ENCODE peak calls at places on chromosome 13, in six cellular contexts. M is GM12878, E is neuronal stem cell, D is kidney, U is fibroblast of lung, Y is PC-3. H is an unnamed sample.
A peak's percentile ranks its signal among the peaks of the same experiment; 100 is the strongest.

GRCh38 chr13:114089751-114090400 is 42.5 kb downstream of the RASA3 start:
- DNase-seq in M (no peak), E (no peak), D (peak; percentile 40), U (no peak), Y (no peak), H (no peak)

GRCh38 chr13:113618455-113618854 is 33.9 kb downstream of the TFDP1 start:
- DNase-seq in M (no peak), E (no peak), D (peak; percentile 55), U (no peak), Y (no peak), H (no peak)

GRCh38 chr13:58056411-58056810 is 424.9 kb downstream of the PCDH17 start:
- DNase-seq in M (no peak), E (no peak), D (no peak), U (no peak), Y (no peak), H (no peak)

GRCh38 chr13:108003626-108004025 is 211.7 kb downstream of the LIG4 start:
- DNase-seq in M (no peak), E (no peak), D (no peak), U (no peak), Y (peak; percentile 70), H (no peak)

GRCh38 chr13:71359641-71360040 is 507.4 kb downstream of the DACH1 start:
- DNase-seq in M (no peak), E (no peak), D (no peak), U (no peak), Y (no peak), H (no peak)

GRCh38 chr13:108220042-108220441 is 1.9 kb downstream of the ABHD13 start:
- DNase-seq in M (no peak), E (no peak), D (no peak), U (no peak), Y (peak; percentile 70), H (no peak)

GRCh38 chr13:43411741-43412140 is 375.0 kb downstream of the ENOX1 start:
- DNase-seq in M (no peak), E (no peak), D (peak; percentile 50), U (peak; percentile 30), Y (no peak), H (no peak)

GRCh38 chr13:43908156-43909126 is 28.7 kb downstream of the LACC1 start:
- DNase-seq in M (no peak), E (peak; percentile 12), D (no peak), U (peak; percentile 77), Y (peak; percentile 79), H (no peak)

GRCh38 chr13:19587635-19588300 is 26.4 kb upstream of the TPTE2 start:
- DNase-seq in M (no peak), E (no peak), D (no peak), U (peak; percentile 36), Y (peak; percentile 80), H (no peak)

GRCh38 chr13:57557979-57558529 is 73.5 kb upstream of the PCDH17 start:
- DNase-seq in M (no peak), E (peak; percentile 8), D (no peak), U (peak; percentile 1), Y (peak; percentile 6), H (peak; percentile 3)

GRCh38 chr13:24540236-24541126 is 27.9 kb upstream of the PARP4 start:
- DNase-seq in M (no peak), E (peak; percentile 23), D (no peak), U (no peak), Y (no peak), H (no peak)

GRCh38 chr13:100235311-100235901 is 146.5 kb downstream of the PCCA start:
- DNase-seq in M (no peak), E (peak; percentile 20), D (no peak), U (peak; percentile 43), Y (peak; percentile 63), H (no peak)

GRCh38 chr13:99867535-99868271 is 103.9 kb downstream of the ZIC5 start:
- DNase-seq in M (no peak), E (no peak), D (no peak), U (no peak), Y (no peak), H (no peak)

GRCh38 chr13:66831317-66831716 is 398.8 kb downstream of the PCDH9 start:
- DNase-seq in M (no peak), E (no peak), D (no peak), U (no peak), Y (no peak), H (no peak)

GRCh38 chr13:36493046-36493445 is 60.8 kb downstream of the CCNA1 start:
- DNase-seq in M (no peak), E (no peak), D (no peak), U (no peak), Y (peak; percentile 7), H (peak; percentile 0)

GRCh38 chr13:98466634-98467236 is 110.2 kb downstream of the STK24 start:
- DNase-seq in M (no peak), E (no peak), D (peak; percentile 70), U (peak; percentile 59), Y (peak; percentile 50), H (no peak)

GRCh38 chr13:24995225-24995804 is 100.6 kb upstream of the PABPC3 start:
- DNase-seq in M (no peak), E (peak; percentile 73), D (no peak), U (peak; percentile 72), Y (peak; percentile 86), H (peak; percentile 82)

GRCh38 chr13:114127473-114128347 is 4.7 kb downstream of the RASA3 start:
- DNase-seq in M (no peak), E (no peak), D (peak; percentile 58), U (no peak), Y (no peak), H (no peak)

GRCh38 chr13:112182831-112183543 is 116.0 kb downstream of the SOX1 start:
- DNase-seq in M (no peak), E (no peak), D (no peak), U (no peak), Y (no peak), H (no peak)

GRCh38 chr13:36431204-36432105 is 840 bp upstream of the CCNA1 start:
- DNase-seq in M (no peak), E (peak; percentile 37), D (peak; percentile 83), U (no peak), Y (no peak), H (no peak)

GRCh38 chr13:101473458-101473857 is 21.0 kb downstream of the ITGBL1 start:
- DNase-seq in M (no peak), E (no peak), D (no peak), U (peak; percentile 89), Y (peak; percentile 64), H (no peak)

GRCh38 chr13:89279374-89279773 is 1608.2 kb downstream of the SLITRK5 start:
- DNase-seq in M (no peak), E (no peak), D (no peak), U (peak; percentile 1), Y (peak; percentile 11), H (no peak)

GRCh38 chr13:46850214-46850613 is 46.6 kb downstream of the HTR2A start:
- DNase-seq in M (no peak), E (no peak), D (no peak), U (peak; percentile 1), Y (no peak), H (no peak)

DNA sequence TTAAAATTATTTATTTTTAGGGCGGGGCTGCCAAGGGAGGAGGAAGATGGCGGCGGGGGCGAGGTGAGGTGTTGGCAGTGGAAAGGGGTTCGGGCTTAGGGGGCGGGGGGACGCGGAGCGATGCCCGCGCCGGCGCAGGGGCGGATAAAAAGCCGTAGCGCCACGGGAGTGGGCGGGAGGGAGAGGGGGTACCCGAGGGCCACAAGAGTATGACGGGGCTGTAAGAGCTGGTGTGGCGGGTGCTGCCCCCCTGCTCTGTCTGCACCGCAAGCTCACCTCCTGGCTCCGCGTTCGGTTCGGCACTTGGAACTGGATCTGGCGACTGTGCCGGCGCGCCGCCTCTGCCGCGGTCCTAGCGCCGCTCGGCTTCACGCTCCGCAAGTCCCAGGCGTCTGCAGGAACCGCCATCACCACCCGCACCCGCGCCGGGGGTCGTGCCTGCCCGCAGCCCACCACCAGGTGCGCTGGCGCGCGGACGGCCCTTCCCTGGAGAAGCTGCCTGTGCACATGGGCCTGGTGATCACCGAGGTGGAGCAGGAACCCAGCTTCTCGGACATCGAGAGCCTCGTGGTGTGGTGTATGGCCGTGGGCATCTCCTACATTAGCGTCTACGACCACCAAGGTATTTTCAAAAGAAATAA is 265.2 kb upstream of the SGCG start:
- DNase-seq in M (no peak), E (peak; percentile 52), D (peak; percentile 86), U (peak; percentile 65), Y (no peak), H (peak; percentile 30)
- H3K9ac ChIP-seq in M (no peak overlapping the region), E (peak overlapping the region; percentile 90), D (no peak overlapping the region), U (no peak overlapping the region), Y (no peak overlapping the region), H (peak overlapping the region; percentile 75)

GRCh38 chr13:31199849-31200635 is at the start of gene B3GLCT:
- DNase-seq in M (no peak), E (peak; percentile 86), D (peak; percentile 92), U (peak; percentile 62), Y (peak; percentile 87), H (peak; percentile 57)

GRCh38 chr13:31200636-31200970 is 828 bp downstream of the B3GLCT start:
- DNase-seq in M (no peak), E (peak; percentile 36), D (peak; percentile 89), U (peak; percentile 41), Y (peak; percentile 31), H (no peak)

GRCh38 chr13:31199527-31199848 is 287 bp upstream of the B3GLCT start:
- DNase-seq in M (no peak), E (no peak), D (no peak), U (no peak), Y (no peak), H (no peak)

GRCh38 chr13:31198524-31198923 is 1.3 kb upstream of the B3GLCT start:
- DNase-seq in M (no peak), E (no peak), D (no peak), U (no peak), Y (no peak), H (no peak)

DNA sequence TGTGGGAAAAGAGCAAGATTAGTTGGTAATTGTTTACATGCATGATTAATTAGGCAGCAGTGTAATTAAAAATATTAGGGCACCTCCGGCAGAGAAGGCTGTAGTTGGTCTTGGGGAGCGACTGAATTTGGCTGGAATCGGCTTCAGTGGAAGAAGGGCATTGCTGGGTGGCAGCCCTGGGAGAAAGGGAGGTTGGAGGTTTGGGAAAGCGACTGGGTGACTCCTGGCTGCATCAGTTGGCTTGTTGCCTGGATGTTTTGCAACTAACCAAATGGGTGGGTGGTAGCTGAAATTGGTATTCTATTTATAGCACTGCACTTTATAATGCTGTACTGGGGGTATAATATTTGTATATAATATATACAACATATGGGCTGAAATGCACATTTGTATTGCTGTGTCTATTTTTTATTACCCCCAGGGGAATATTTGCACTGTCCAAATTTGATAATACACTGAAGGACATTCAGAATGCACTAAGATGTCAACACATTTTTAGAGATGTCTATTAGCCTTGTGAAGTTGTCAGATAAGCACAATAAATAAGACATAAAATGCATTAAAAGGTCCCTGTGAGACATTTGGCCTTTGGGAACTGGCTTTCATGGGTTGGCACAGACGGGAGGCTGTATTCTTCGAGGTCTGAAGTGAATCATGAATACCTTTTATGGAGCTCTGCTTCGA is 1.7 kb downstream of the B3GLCT start:
- DNase-seq in M (no peak), E (no peak), D (no peak), U (peak; percentile 50), Y (peak; percentile 50), H (no peak)
- H3K4me3 ChIP-seq in M (peak overlapping the region; percentile 83), E (no peak overlapping the region), D (peak overlapping the region; percentile 74), U (peak overlapping the region; percentile 68), Y (peak overlapping the region; percentile 78), H (no peak overlapping the region)

GRCh38 chr13:26987614-26988013 is 184.0 kb downstream of the USP12 start:
- DNase-seq in M (no peak), E (no peak), D (no peak), U (no peak), Y (no peak), H (no peak)
- H3K4me1 ChIP-seq in M (no peaks in the 10 kb centered on the region), E (no peaks in the 10 kb centered on the region), D (peaks cover 9% of the 10 kb centered on the region), U (peaks cover 11% of the 10 kb centered on the region), Y (peaks cover 31% of the 10 kb centered on the region), H (peaks cover 2% of the 10 kb centered on the region)

GRCh38 chr13:62747152-62747551 is 1331.5 kb upstream of the PCDH20 start:
- DNase-seq in M (no peak), E (no peak), D (no peak), U (no peak), Y (no peak), H (no peak)

GRCh38 chr13:62747629-62748028 is 1332.0 kb upstream of the PCDH20 start:
- DNase-seq in M (no peak), E (no peak), D (no peak), U (peak; percentile 1), Y (peak; percentile 53), H (no peak)
- H3K9ac ChIP-seq in M (no peak overlapping the region), E (no peak overlapping the region), D (no peak overlapping the region), U (no peak overlapping the region), Y (no peak overlapping the region), H (no peak overlapping the region)

H was measured in NT2/D1.